ENCODE peak calls at places on chromosomes 6 and 20, in five cellular contexts. One of them, this sample, is unnamed.

GRCh38 chr6:135334169-135334568 is 153.1 kb downstream of the MYB start:
- DNase-seq in A549: peak
- DNase-seq in lower leg skin: no peak
- DNase-seq in heart right ventricle: no peak
- DNase-seq in type B pancreatic cell: no peak
- DNase-seq in this sample: no peak

GRCh38 chr6:6085928-6086668 is 79.4 kb upstream of the NRN1 start:
- DNase-seq in A549: no peak
- DNase-seq in lower leg skin: no peak
- DNase-seq in heart right ventricle: no peak
- DNase-seq in type B pancreatic cell: no peak
- DNase-seq in this sample: no peak

GRCh38 chr6:89310929-89311328 is 4.2 kb downstream of the GABRR2 start:
- DNase-seq in A549: no peak
- DNase-seq in lower leg skin: no peak
- DNase-seq in heart right ventricle: no peak
- DNase-seq in type B pancreatic cell: no peak
- DNase-seq in this sample: no peak

GRCh38 chr20:6711950-6712634 is 55.4 kb upstream of the BMP2 start:
- DNase-seq in A549: no peak
- DNase-seq in lower leg skin: no peak
- DNase-seq in heart right ventricle: no peak
- DNase-seq in type B pancreatic cell: no peak
- DNase-seq in this sample: no peak

GRCh38 chr6:32439708-32440214 is at the start of gene HLA-DRA:
- DNase-seq in A549: peak
- DNase-seq in lower leg skin: no peak
- DNase-seq in heart right ventricle: peak
- DNase-seq in type B pancreatic cell: no peak
- DNase-seq in this sample: peak

GRCh38 chr20:53707341-53708102 is 113.9 kb upstream of the ZNF217 start:
- DNase-seq in A549: no peak
- DNase-seq in lower leg skin: no peak
- DNase-seq in heart right ventricle: peak
- DNase-seq in type B pancreatic cell: no peak
- DNase-seq in this sample: no peak

GRCh38 chr6:170177383-170178265 is 113.3 kb downstream of the DLL1 start:
- DNase-seq in A549: no peak
- DNase-seq in lower leg skin: peak
- DNase-seq in heart right ventricle: no peak
- DNase-seq in type B pancreatic cell: peak
- DNase-seq in this sample: no peak

GRCh38 chr6:71420693-71421328 is 132.2 kb downstream of the OGFRL1 start:
- DNase-seq in A549: peak
- DNase-seq in lower leg skin: peak
- DNase-seq in heart right ventricle: peak
- DNase-seq in type B pancreatic cell: peak
- DNase-seq in this sample: peak

GRCh38 chr6:7060769-7061516 is 46.8 kb upstream of the RREB1 start:
- DNase-seq in A549: no peak
- DNase-seq in lower leg skin: no peak
- DNase-seq in heart right ventricle: no peak
- DNase-seq in type B pancreatic cell: no peak
- DNase-seq in this sample: no peak

GRCh38 chr6:13710552-13711383 is 867 bp downstream of the RANBP9 start:
- DNase-seq in A549: no peak
- DNase-seq in lower leg skin: peak
- DNase-seq in heart right ventricle: peak
- DNase-seq in type B pancreatic cell: peak
- DNase-seq in this sample: peak

GRCh38 chr6:13712485-13712990 is 903 bp upstream of the RANBP9 start:
- DNase-seq in A549: no peak
- DNase-seq in lower leg skin: no peak
- DNase-seq in heart right ventricle: no peak
- DNase-seq in type B pancreatic cell: no peak
- DNase-seq in this sample: no peak

GRCh38 chr6:13711384-13711725 is 280 bp downstream of the RANBP9 start:
- DNase-seq in A549: no peak
- DNase-seq in lower leg skin: no peak
- DNase-seq in heart right ventricle: no peak
- DNase-seq in type B pancreatic cell: no peak
- DNase-seq in this sample: no peak

GRCh38 chr6:13709698-13710551 is 1.7 kb downstream of the RANBP9 start:
- DNase-seq in A549: no peak
- DNase-seq in lower leg skin: no peak
- DNase-seq in heart right ventricle: no peak
- DNase-seq in type B pancreatic cell: no peak
- DNase-seq in this sample: no peak

GRCh38 chr6:13711726-13712484 is at the start of gene RANBP9:
- DNase-seq in A549: peak
- DNase-seq in lower leg skin: peak
- DNase-seq in heart right ventricle: peak
- DNase-seq in type B pancreatic cell: peak
- DNase-seq in this sample: peak
- TF ChIP-seq CTCF in A549: no peak
- TF ChIP-seq CTCF in lower leg skin: peak
- TF ChIP-seq CTCF in heart right ventricle: no peak
- TF ChIP-seq CTCF in type B pancreatic cell: no peak
- TF ChIP-seq CTCF in this sample: no peak

GRCh38 chr6:25312703-25313102 is 33.5 kb downstream of the CARMIL1 start:
- DNase-seq in A549: peak
- DNase-seq in lower leg skin: no peak
- DNase-seq in heart right ventricle: no peak
- DNase-seq in type B pancreatic cell: no peak
- DNase-seq in this sample: no peak
- TF ChIP-seq CTCF in A549: no peak
- TF ChIP-seq CTCF in lower leg skin: no peak
- TF ChIP-seq CTCF in heart right ventricle: no peak
- TF ChIP-seq CTCF in type B pancreatic cell: peak
- TF ChIP-seq CTCF in this sample: no peak

GRCh38 chr6:133551436-133551835 is 310.3 kb downstream of the EYA4 start:
- DNase-seq in A549: peak
- DNase-seq in lower leg skin: no peak
- DNase-seq in heart right ventricle: no peak
- DNase-seq in type B pancreatic cell: no peak
- DNase-seq in this sample: no peak
- TF ChIP-seq CTCF in A549: no peak
- TF ChIP-seq CTCF in lower leg skin: no peak
- TF ChIP-seq CTCF in heart right ventricle: no peak
- TF ChIP-seq CTCF in type B pancreatic cell: no peak
- TF ChIP-seq CTCF in this sample: no peak

GRCh38 chr20:36399969-36400545 is 93.9 kb downstream of the DLGAP4 start:
- DNase-seq in A549: no peak
- DNase-seq in lower leg skin: no peak
- DNase-seq in heart right ventricle: no peak
- DNase-seq in type B pancreatic cell: no peak
- DNase-seq in this sample: no peak
- TF ChIP-seq CTCF in A549: no peak
- TF ChIP-seq CTCF in lower leg skin: no peak
- TF ChIP-seq CTCF in heart right ventricle: no peak
- TF ChIP-seq CTCF in type B pancreatic cell: no peak
- TF ChIP-seq CTCF in this sample: no peak